ENCODE peak calls at places on chromosomes 1 and 21, in six cellular contexts. T is tibial artery; C is neuronal stem cell; O is H7; S is left ventricle myocardium inferior; Y is CD8-positive, alpha-beta T cell. U is an unnamed sample.

GRCh38 chr1:83918688-83919285 is 80.1 kb downstream of the TTLL7 start:
- DNase-seq in T (no peak), C (no peak), O (no peak), S (no peak), Y (no peak), U (no peak)

GRCh38 chr21:41666641-41667051 is 100.2 kb downstream of the RIPK4 start:
- DNase-seq in T (peak; percentile 61), C (no peak), O (peak; percentile 31), S (no peak), Y (no peak), U (no peak)

GRCh38 chr1:145805057-145805456 is 18.8 kb downstream of the RNF115 start:
- DNase-seq in T (no peak), C (no peak), O (no peak), S (no peak), Y (no peak), U (no peak)

GRCh38 chr1:13965770-13966398 is 265.9 kb downstream of the PRDM2 start:
- DNase-seq in T (no peak), C (peak; percentile 56), O (peak; percentile 83), S (peak; percentile 43), Y (no peak), U (peak; percentile 79)

GRCh38 chr1:63740432-63740831 is 33.4 kb upstream of the ROR1 start:
- DNase-seq in T (no peak), C (no peak), O (no peak), S (no peak), Y (no peak), U (no peak)

GRCh38 chr21:45830221-45830640 is 151.3 kb upstream of the COL6A1 start:
- DNase-seq in T (no peak), C (no peak), O (peak; percentile 70), S (no peak), Y (no peak), U (no peak)

GRCh38 chr21:42107881-42108553 is 36.9 kb downstream of the UMODL1 start:
- DNase-seq in T (no peak), C (peak; percentile 20), O (peak; percentile 94), S (peak; percentile 56), Y (peak; percentile 68), U (no peak)

GRCh38 chr1:154524881-154525280 is 22.7 kb upstream of the SHE start:
- DNase-seq in T (no peak), C (no peak), O (no peak), S (no peak), Y (no peak), U (no peak)

GRCh38 chr1:90721210-90722194 is 4.4 kb upstream of the BARHL2 start:
- DNase-seq in T (no peak), C (no peak), O (peak; percentile 84), S (no peak), Y (peak; percentile 43), U (no peak)

GRCh38 chr1:180247061-180247460 is 17.0 kb downstream of the LHX4 start:
- DNase-seq in T (no peak), C (no peak), O (peak; percentile 35), S (no peak), Y (no peak), U (no peak)

GRCh38 chr1:118486213-118486612 is 301.2 kb upstream of the SPAG17 start:
- DNase-seq in T (no peak), C (no peak), O (peak; percentile 1), S (no peak), Y (no peak), U (no peak)

GRCh38 chr1:116476321-116476720 is 94.5 kb downstream of the CD58 start:
- DNase-seq in T (no peak), C (no peak), O (no peak), S (no peak), Y (no peak), U (no peak)

GRCh38 chr21:15638856-15639549 is 90.8 kb upstream of the USP25 start:
- DNase-seq in T (no peak), C (no peak), O (no peak), S (no peak), Y (no peak), U (no peak)

GRCh38 chr1:25494952-25495351 is 48.5 kb upstream of the LDLRAP1 start:
- DNase-seq in T (no peak), C (no peak), O (no peak), S (no peak), Y (no peak), U (no peak)

GRCh38 chr1:173255214-173255813 is 48.2 kb upstream of the TNFSF4 start:
- DNase-seq in T (no peak), C (peak; percentile 23), O (peak; percentile 64), S (no peak), Y (no peak), U (no peak)

GRCh38 chr1:211327341-211327921 is 798 bp downstream of the TRAF5 start:
- DNase-seq in T (no peak), C (no peak), O (peak; percentile 75), S (no peak), Y (peak; percentile 51), U (peak; percentile 36)

GRCh38 chr1:87024936-87025537 is 110.6 kb downstream of the HS2ST1 start:
- DNase-seq in T (no peak), C (no peak), O (peak; percentile 22), S (no peak), Y (no peak), U (no peak)

GRCh38 chr1:231058416-231059109 is 18.5 kb upstream of the FAM89A start:
- DNase-seq in T (no peak), C (no peak), O (no peak), S (no peak), Y (no peak), U (no peak)

GRCh38 chr1:81186271-81186670 is 614.5 kb upstream of the ADGRL2 start:
- DNase-seq in T (no peak), C (no peak), O (no peak), S (no peak), Y (no peak), U (no peak)

GRCh38 chr1:234933475-234933874 is 195.2 kb downstream of the TOMM20 start:
- DNase-seq in T (peak; percentile 86), C (no peak), O (no peak), S (peak; percentile 53), Y (no peak), U (no peak)

GRCh38 chr1:235024706-235025421 is 103.8 kb downstream of the TOMM20 start:
- DNase-seq in T (peak; percentile 41), C (no peak), O (no peak), S (no peak), Y (no peak), U (no peak)

GRCh38 chr1:248850124-248850523 is 8.8 kb downstream of the ZNF692 start:
- DNase-seq in T (peak; percentile 46), C (no peak), O (no peak), S (no peak), Y (peak; percentile 8), U (no peak)

GRCh38 chr21:39386899-39387298 is 38.0 kb upstream of the HMGN1 start:
- DNase-seq in T (no peak), C (no peak), O (no peak), S (no peak), Y (no peak), U (peak; percentile 41)

GRCh38 chr1:229599218-229599812 is 26.6 kb downstream of the TAF5L start:
- DNase-seq in T (no peak), C (no peak), O (no peak), S (no peak), Y (no peak), U (no peak)

GRCh38 chr1:197139169-197139568 is 7.3 kb downstream of the ASPM start:
- DNase-seq in T (no peak), C (no peak), O (no peak), S (no peak), Y (no peak), U (no peak)
- H3K36me3 ChIP-seq in T (no peaks in the 10 kb centered on the region), C (peaks cover 11% of the 10 kb centered on the region), O (no peaks in the 10 kb centered on the region), S (no peaks in the 10 kb centered on the region), Y (no peaks in the 10 kb centered on the region), U (no peaks in the 10 kb centered on the region)

DNA sequence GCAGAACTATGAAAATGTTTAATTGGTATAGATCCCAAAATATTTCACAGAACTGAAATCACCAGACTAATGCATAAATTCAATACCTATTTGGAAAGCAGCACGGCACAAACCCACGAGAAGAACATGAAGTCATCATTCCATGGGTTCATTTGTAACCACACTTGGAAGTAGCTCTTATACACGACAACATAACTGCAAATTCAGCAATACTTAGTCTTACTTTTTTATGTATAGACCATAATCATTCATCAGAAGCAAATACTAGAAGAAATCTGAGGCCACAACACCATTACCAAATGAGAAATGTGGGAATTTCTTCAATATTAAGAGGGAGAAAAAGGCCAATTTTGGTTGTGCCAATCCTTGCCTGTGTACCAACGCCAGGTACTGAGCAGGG is 4.2 kb upstream of the UBE2G2 start:
- DNase-seq in T (no peak), C (no peak), O (no peak), S (no peak), Y (no peak), U (no peak)
- H3K36me3 ChIP-seq in T (peaks cover 67% of the 10 kb centered on the region), C (peaks cover 33% of the 10 kb centered on the region), O (peaks cover 7% of the 10 kb centered on the region), S (peaks cover 59% of the 10 kb centered on the region), Y (peaks cover 40% of the 10 kb centered on the region), U (no peaks in the 10 kb centered on the region)

DNA sequence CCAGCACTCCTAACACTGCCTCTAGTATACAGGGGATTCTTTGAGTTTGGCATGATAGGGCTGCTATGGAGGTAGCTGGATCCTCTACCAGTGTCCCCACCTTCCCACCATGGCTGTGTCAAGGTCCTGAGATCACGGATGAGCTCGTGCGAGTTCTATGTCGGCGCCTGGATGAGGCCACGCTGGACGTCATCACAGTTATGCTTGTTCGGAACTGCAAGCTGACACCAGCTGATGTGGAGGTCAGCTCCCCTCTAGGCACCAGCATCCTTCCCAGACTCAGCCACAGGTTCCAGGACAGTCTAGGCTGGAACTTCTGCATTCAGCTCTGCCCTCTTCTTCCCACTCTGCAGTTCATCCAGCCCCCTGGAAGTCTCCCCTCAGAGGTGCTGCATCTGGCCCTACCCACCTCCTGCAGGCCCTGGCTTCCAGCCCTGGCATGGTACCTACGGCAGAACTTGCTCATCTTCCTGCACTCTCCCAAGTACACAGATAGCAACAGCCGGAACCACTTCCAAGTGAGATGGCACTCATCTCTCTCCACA is 15.1 kb downstream of the HYI start:
- DNase-seq in T (peak; percentile 59), C (no peak), O (no peak), S (no peak), Y (no peak), U (peak; percentile 15)
- H3K36me3 ChIP-seq in T (peaks cover 90% of the 10 kb centered on the region), C (peaks cover 29% of the 10 kb centered on the region), O (peaks cover 16% of the 10 kb centered on the region), S (peaks cover 75% of the 10 kb centered on the region), Y (peaks cover 37% of the 10 kb centered on the region), U (no peaks in the 10 kb centered on the region)

DNA sequence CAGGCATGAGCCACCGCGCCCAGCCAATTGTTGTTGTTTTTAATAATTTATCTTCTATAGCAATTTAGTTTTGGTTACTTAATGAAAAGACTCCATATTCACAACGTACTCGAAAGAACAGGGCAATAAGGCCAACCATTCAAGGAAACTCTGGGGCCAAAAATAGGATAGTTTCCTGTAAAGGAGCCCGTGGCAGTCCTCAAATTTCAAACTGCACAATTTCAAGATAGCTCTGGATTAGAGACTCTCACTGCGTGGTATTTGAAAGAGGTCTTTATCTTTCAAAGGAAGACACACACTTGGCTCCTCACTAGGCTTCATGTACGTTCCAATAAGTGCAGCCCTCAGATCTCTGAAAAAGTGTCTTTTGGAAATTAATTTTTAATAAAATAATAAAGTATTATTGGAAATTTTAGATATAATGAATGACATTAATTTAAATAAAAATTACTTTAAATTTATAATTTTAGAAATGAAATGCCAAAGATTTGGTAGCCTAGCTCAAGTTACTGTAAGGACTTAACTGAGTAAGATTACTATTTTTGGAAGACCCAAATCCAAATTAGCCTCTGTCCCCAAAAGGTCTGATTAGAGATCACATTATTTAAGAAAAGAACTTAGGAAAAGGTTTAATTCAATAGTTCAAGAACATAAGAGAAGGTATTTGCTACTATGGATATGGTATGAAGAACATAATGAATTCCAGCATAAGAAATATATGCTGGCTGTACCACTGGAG is 22.7 kb upstream of the DONSON start:
- DNase-seq in T (no peak), C (no peak), O (no peak), S (no peak), Y (no peak), U (no peak)
- H3K36me3 ChIP-seq in T (peaks cover 96% of the 10 kb centered on the region), C (peaks cover 4% of the 10 kb centered on the region), O (no peaks in the 10 kb centered on the region), S (peaks cover 65% of the 10 kb centered on the region), Y (no peaks in the 10 kb centered on the region), U (no peaks in the 10 kb centered on the region)